ENCODE peak calls at places on chromosomes 4 and X, in five cellular contexts. One of them, this sample, is unnamed.

GRCh38 chr4:152102184-152103000 is 341.6 kb upstream of the GATB start:
- DNase-seq in left lung: no peak
- DNase-seq in uterus: no peak
- DNase-seq in GM20000: no peak
- DNase-seq in endodermal cell: no peak
- DNase-seq in this sample: no peak

GRCh38 chrX:103236296-103236695 is 18.7 kb downstream of the TCEAL8 start:
- DNase-seq in uterus: no peak
- DNase-seq in left lung: no peak
- DNase-seq in endodermal cell: no peak
- DNase-seq in GM20000: no peak
- DNase-seq in this sample: no peak

GRCh38 chr4:183600189-183600685 is 58.7 kb downstream of the RWDD4 start:
- DNase-seq in GM20000: no peak
- DNase-seq in endodermal cell: peak
- DNase-seq in left lung: no peak
- DNase-seq in uterus: no peak
- DNase-seq in this sample: no peak

GRCh38 chrX:155065035-155065734 is 5.8 kb downstream of the CMC4 start:
- DNase-seq in GM20000: no peak
- DNase-seq in left lung: no peak
- DNase-seq in uterus: no peak
- DNase-seq in endodermal cell: no peak
- DNase-seq in this sample: no peak

GRCh38 chr4:78552398-78553396 is 1.1 kb downstream of the ANXA3 start:
- DNase-seq in uterus: no peak
- DNase-seq in left lung: no peak
- DNase-seq in endodermal cell: peak
- DNase-seq in GM20000: no peak
- DNase-seq in this sample: no peak

GRCh38 chr4:25157071-25157470 is 3.2 kb downstream of the SEPSECS start:
- DNase-seq in GM20000: no peak
- DNase-seq in left lung: no peak
- DNase-seq in endodermal cell: no peak
- DNase-seq in uterus: no peak
- DNase-seq in this sample: no peak

GRCh38 chrX:74613350-74614192 is 853 bp downstream of the RLIM start:
- DNase-seq in endodermal cell: peak
- DNase-seq in GM20000: no peak
- DNase-seq in left lung: no peak
- DNase-seq in uterus: no peak
- DNase-seq in this sample: no peak

GRCh38 chr4:124768596-124768995 is 56.1 kb upstream of the ANKRD50 start:
- DNase-seq in endodermal cell: no peak
- DNase-seq in GM20000: no peak
- DNase-seq in uterus: no peak
- DNase-seq in left lung: no peak
- DNase-seq in this sample: no peak

GRCh38 chr4:97279410-97279809 is 863.9 kb downstream of the STPG2 start:
- DNase-seq in uterus: no peak
- DNase-seq in GM20000: no peak
- DNase-seq in endodermal cell: no peak
- DNase-seq in left lung: no peak
- DNase-seq in this sample: no peak

GRCh38 chr4:56261027-56261426 is 126.3 kb downstream of the AASDH start:
- DNase-seq in endodermal cell: no peak
- DNase-seq in uterus: no peak
- DNase-seq in left lung: no peak
- DNase-seq in GM20000: peak
- DNase-seq in this sample: no peak

GRCh38 chr4:94882756-94883155 is 125.0 kb downstream of the BMPR1B start:
- DNase-seq in endodermal cell: no peak
- DNase-seq in uterus: no peak
- DNase-seq in left lung: no peak
- DNase-seq in GM20000: no peak
- DNase-seq in this sample: no peak

GRCh38 chrX:120306640-120307039 is 4.6 kb downstream of the TMEM255A start:
- DNase-seq in uterus: no peak
- DNase-seq in GM20000: no peak
- DNase-seq in left lung: no peak
- DNase-seq in endodermal cell: no peak
- DNase-seq in this sample: no peak

GRCh38 chr4:117478702-117479101 is 393.3 kb upstream of the TRAM1L1 start:
- DNase-seq in GM20000: no peak
- DNase-seq in uterus: no peak
- DNase-seq in left lung: no peak
- DNase-seq in endodermal cell: no peak
- DNase-seq in this sample: no peak

GRCh38 chr4:20017439-20017838 is 234.3 kb upstream of the SLIT2 start:
- DNase-seq in GM20000: no peak
- DNase-seq in endodermal cell: no peak
- DNase-seq in uterus: no peak
- DNase-seq in left lung: no peak
- DNase-seq in this sample: no peak

GRCh38 chr4:172826866-172827265 is 341.7 kb upstream of the GALNT7 start:
- DNase-seq in uterus: no peak
- DNase-seq in GM20000: no peak
- DNase-seq in left lung: no peak
- DNase-seq in endodermal cell: no peak
- DNase-seq in this sample: no peak

GRCh38 chr4:76758290-76758882 is 139.6 kb downstream of the SOWAHB start:
- DNase-seq in GM20000: peak
- DNase-seq in left lung: no peak
- DNase-seq in uterus: no peak
- DNase-seq in endodermal cell: no peak
- DNase-seq in this sample: no peak

GRCh38 chrX:40086569-40087335 is 11.0 kb downstream of the BCOR start:
- DNase-seq in endodermal cell: peak
- DNase-seq in GM20000: no peak
- DNase-seq in uterus: no peak
- DNase-seq in left lung: no peak
- DNase-seq in this sample: no peak

GRCh38 chrX:64570204-64570603 is 175.0 kb upstream of the MTMR8 start:
- DNase-seq in endodermal cell: peak
- DNase-seq in uterus: no peak
- DNase-seq in GM20000: no peak
- DNase-seq in left lung: no peak
- DNase-seq in this sample: no peak

GRCh38 chrX:71859637-71860036 is 51.0 kb upstream of the NHSL2 start:
- DNase-seq in left lung: no peak
- DNase-seq in endodermal cell: peak
- DNase-seq in uterus: no peak
- DNase-seq in GM20000: peak
- DNase-seq in this sample: no peak

GRCh38 chr4:105896461-105896939 is 1.2 kb downstream of the NPNT start:
- DNase-seq in endodermal cell: peak
- DNase-seq in uterus: no peak
- DNase-seq in left lung: peak
- DNase-seq in GM20000: peak
- DNase-seq in this sample: no peak

GRCh38 chr4:53709693-53710092 is 118.4 kb upstream of the LNX1 start:
- DNase-seq in endodermal cell: no peak
- DNase-seq in GM20000: no peak
- DNase-seq in uterus: no peak
- DNase-seq in left lung: no peak
- DNase-seq in this sample: no peak
- TF ChIP-seq CTCF in endodermal cell: peak
- TF ChIP-seq CTCF in GM20000: no peak
- TF ChIP-seq CTCF in uterus: no peak
- TF ChIP-seq CTCF in left lung: no peak
- TF ChIP-seq CTCF in this sample: no peak

GRCh38 chr4:81923140-81923539 is 450.7 kb downstream of the HNRNPD start:
- DNase-seq in left lung: no peak
- DNase-seq in uterus: no peak
- DNase-seq in GM20000: no peak
- DNase-seq in endodermal cell: no peak
- DNase-seq in this sample: no peak

GRCh38 chr4:81921757-81922159 is 450.1 kb upstream of the RASGEF1B start:
- DNase-seq in uterus: no peak
- DNase-seq in left lung: no peak
- DNase-seq in endodermal cell: peak
- DNase-seq in GM20000: no peak
- DNase-seq in this sample: no peak

GRCh38 chr4:81919238-81919637 is 447.5 kb upstream of the RASGEF1B start:
- DNase-seq in left lung: no peak
- DNase-seq in GM20000: no peak
- DNase-seq in endodermal cell: peak
- DNase-seq in uterus: no peak
- DNase-seq in this sample: no peak

GRCh38 chr4:81922271-81922775 is 450.6 kb upstream of the RASGEF1B start:
- DNase-seq in GM20000: no peak
- DNase-seq in uterus: no peak
- DNase-seq in endodermal cell: no peak
- DNase-seq in left lung: no peak
- DNase-seq in this sample: no peak

GRCh38 chr4:81919810-81920209 is 448.1 kb upstream of the RASGEF1B start:
- DNase-seq in uterus: no peak
- DNase-seq in endodermal cell: peak
- DNase-seq in left lung: no peak
- DNase-seq in GM20000: no peak
- DNase-seq in this sample: no peak
- TF ChIP-seq CTCF in uterus: no peak
- TF ChIP-seq CTCF in endodermal cell: peak
- TF ChIP-seq CTCF in left lung: no peak
- TF ChIP-seq CTCF in GM20000: peak
- TF ChIP-seq CTCF in this sample: no peak

GRCh38 chr4:48100248-48100647 is 33.8 kb downstream of the TXK start:
- DNase-seq in left lung: no peak
- DNase-seq in endodermal cell: no peak
- DNase-seq in uterus: no peak
- DNase-seq in GM20000: no peak
- DNase-seq in this sample: no peak
- TF ChIP-seq CTCF in left lung: no peak
- TF ChIP-seq CTCF in endodermal cell: no peak
- TF ChIP-seq CTCF in uterus: no peak
- TF ChIP-seq CTCF in GM20000: no peak
- TF ChIP-seq CTCF in this sample: no peak

GRCh38 chr4:120922390-120923200 is at the start of gene PRDM5:
- DNase-seq in uterus: peak
- DNase-seq in left lung: peak
- DNase-seq in GM20000: peak
- DNase-seq in endodermal cell: peak
- DNase-seq in this sample: peak
- TF ChIP-seq CTCF in uterus: peak
- TF ChIP-seq CTCF in left lung: no peak
- TF ChIP-seq CTCF in GM20000: no peak
- TF ChIP-seq CTCF in endodermal cell: peak
- TF ChIP-seq CTCF in this sample: no peak

DNA sequence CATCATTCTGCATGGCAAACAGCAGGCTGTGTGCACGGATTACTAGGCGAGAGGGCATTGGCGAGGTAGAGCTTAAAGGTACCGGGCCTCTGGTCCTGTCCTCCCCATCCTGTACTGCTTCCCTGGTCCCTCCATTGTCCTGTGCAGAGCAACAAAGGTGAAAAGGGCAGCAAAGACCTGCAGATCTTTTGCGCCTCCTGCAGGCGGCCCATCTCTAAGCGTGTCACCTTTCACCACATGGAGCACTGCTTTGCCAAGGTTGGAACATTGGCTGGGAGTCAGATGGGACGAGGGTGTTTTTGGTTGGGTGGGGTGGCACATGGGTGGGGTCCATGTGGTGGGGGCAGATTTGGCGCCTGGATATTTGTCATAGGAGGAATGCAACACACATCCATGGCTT is 64.7 kb upstream of the UXT start:
- DNase-seq in GM20000: no peak
- DNase-seq in left lung: no peak
- DNase-seq in uterus: no peak
- DNase-seq in endodermal cell: peak
- DNase-seq in this sample: no peak
- TF ChIP-seq CTCF in GM20000: no peak
- TF ChIP-seq CTCF in left lung: no peak
- TF ChIP-seq CTCF in uterus: no peak
- TF ChIP-seq CTCF in endodermal cell: peak
- TF ChIP-seq CTCF in this sample: no peak